ENCODE peak calls at places on chromosome 11, in nine cellular contexts. S, G, R, I, B, O, N, Y and V are unnamed samples.

GRCh38 chr11:69387409-69387885 is 93.5 kb downstream of the MYEOV start:
- DNase-seq in S (no peak), N (no peak), Y (no peak), O (no peak), I (no peak), R (peak), G (no peak), B (no peak), V (no peak)

GRCh38 chr11:61627831-61628753 is 47.2 kb upstream of the SYT7 start:
- DNase-seq in O (no peak), G (peak), S (peak), I (peak), N (peak), Y (peak), B (peak), R (peak), V (no peak)

GRCh38 chr11:134142536-134142935 is 73.7 kb downstream of the JAM3 start:
- DNase-seq in G (no peak), B (no peak), N (no peak), O (no peak), R (no peak), I (no peak), S (no peak), Y (no peak), V (no peak)

GRCh38 chr11:126809514-126810289 is 190.9 kb downstream of the KIRREL3 start:
- DNase-seq in B (no peak), N (no peak), O (no peak), Y (no peak), S (no peak), I (no peak), R (no peak), G (no peak), V (no peak)

GRCh38 chr11:21190181-21190580 is 520.8 kb downstream of the NELL1 start:
- DNase-seq in R (no peak), B (no peak), G (no peak), N (no peak), S (no peak), O (no peak), I (no peak), Y (no peak), V (no peak)

GRCh38 chr11:120811199-120811598 is 212.7 kb upstream of the TBCEL start:
- DNase-seq in G (no peak), Y (no peak), R (no peak), B (no peak), I (no peak), O (no peak), N (no peak), S (peak), V (no peak)

GRCh38 chr11:78801161-78801884 is 226.7 kb upstream of the NARS2 start:
- DNase-seq in G (no peak), B (no peak), Y (peak), O (peak), N (peak), S (peak), R (peak), I (no peak), V (no peak)

GRCh38 chr11:17607083-17607429 is 60.0 kb downstream of the OTOG start:
- DNase-seq in R (no peak), O (no peak), G (no peak), B (no peak), I (no peak), N (no peak), S (no peak), Y (no peak), V (no peak)

GRCh38 chr11:116842117-116842516 is 4.7 kb upstream of the APOA1 start:
- DNase-seq in N (no peak), S (no peak), I (no peak), B (no peak), R (no peak), Y (no peak), O (no peak), G (no peak), V (no peak)
- TF ChIP-seq CTCF in N (no peak), S (no peak), I (no peak), B (no peak), R (no peak), Y (no peak), O (no peak), G (no peak), V (no peak)

GRCh38 chr11:104206936-104207335 is 43.0 kb upstream of the PDGFD start:
- DNase-seq in N (no peak), S (no peak), O (no peak), R (peak), G (no peak), I (no peak), B (no peak), Y (no peak), V (no peak)
- TF ChIP-seq CTCF in N (no peak), S (no peak), O (no peak), R (no peak), G (no peak), I (no peak), B (no peak), Y (no peak), V (no peak)

GRCh38 chr11:47606731-47607130 is 12.5 kb upstream of the C1QTNF4 start:
- DNase-seq in I (no peak), O (no peak), B (peak), G (no peak), R (no peak), Y (no peak), S (no peak), N (no peak), V (no peak)
- TF ChIP-seq CTCF in I (no peak), O (no peak), B (no peak), G (no peak), R (no peak), Y (no peak), S (no peak), N (no peak), V (no peak)

DNA sequence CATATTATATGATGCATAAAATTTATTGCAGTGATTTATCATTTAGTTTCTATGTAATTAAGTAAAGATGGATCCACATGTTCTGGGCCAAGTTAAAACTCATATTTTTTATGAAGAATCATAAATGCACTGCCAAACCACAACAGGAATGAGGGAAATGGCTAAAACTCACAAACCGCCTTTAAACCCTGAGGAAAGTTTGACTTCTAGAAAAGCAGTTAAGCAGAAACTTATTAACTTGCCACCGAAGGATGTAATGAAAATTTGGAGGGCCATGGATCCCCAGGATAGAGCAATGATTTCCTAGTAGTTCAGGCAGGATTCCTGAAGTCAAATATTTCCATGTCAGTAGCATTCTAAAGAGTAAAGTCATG is 218.3 kb upstream of the CTSC start:
- DNase-seq in B (no peak), I (no peak), G (no peak), O (no peak), R (peak), Y (no peak), S (no peak), N (no peak), V (no peak)
- TF ChIP-seq CTCF in B (no peak), I (no peak), G (no peak), O (no peak), R (no peak), Y (no peak), S (no peak), N (no peak), V (no peak)

GRCh38 chr11:13207270-13207664 is 70.3 kb upstream of the BMAL1 start:
- DNase-seq in B (no peak), O (no peak), N (no peak), S (no peak), Y (no peak), G (no peak), I (no peak), R (no peak), V (no peak)
- TF ChIP-seq CTCF in B (no peak), O (peak), N (no peak), S (no peak), Y (no peak), G (no peak), I (no peak), R (peak), V (no peak)

DNA sequence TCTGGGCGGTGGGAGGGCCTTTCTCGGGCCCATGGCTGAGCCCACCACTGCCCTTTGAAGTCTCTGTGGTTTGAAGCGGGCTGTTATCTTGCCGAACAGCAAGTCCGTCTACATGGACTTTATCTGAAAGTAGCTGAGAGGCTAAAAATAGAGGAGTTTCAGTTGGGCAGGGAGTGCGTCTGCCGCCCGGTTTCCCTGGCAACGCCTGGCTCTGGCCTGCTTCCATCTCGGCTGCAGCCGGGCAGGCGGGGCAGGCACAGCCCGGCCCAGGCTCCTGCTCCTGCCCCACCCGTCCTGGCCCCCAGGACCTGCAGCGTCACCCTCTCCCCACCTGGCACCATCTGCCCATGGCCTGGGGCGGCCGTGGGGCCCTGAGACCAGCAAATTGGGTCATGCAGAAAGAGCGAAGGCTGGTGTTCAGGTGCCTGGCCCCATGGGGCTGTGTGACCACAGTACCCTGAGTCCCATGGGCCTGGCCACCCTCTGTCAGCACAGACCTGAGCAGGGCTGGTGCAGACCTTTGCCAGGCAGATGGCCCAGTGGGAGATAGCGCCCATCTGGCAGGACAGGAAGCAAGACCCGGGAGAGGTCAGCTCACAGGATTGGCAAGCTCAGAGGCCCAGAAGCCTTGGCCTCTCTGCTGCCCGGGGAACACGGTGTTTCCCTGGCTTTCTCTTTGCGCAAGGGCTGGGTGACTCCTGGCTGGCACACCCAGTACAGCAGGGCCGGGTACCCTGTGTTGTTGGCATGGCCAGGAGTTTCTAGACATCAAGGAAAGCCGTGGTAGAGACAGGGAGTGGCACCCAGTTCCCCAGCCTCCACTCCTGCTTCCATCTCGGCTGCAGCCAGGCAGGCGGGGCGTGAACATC is 79.1 kb upstream of the KCNQ1OT1 start:
- DNase-seq in G (peak), I (peak), O (peak), R (peak), S (peak), B (no peak), N (peak), Y (peak), V (no peak)
- TF ChIP-seq CTCF in G (no peak), I (peak), O (peak), R (peak), S (peak), B (no peak), N (no peak), Y (peak), V (no peak)

GRCh38 chr11:64848214-64848778 is 3.8 kb upstream of the CDC42BPG start:
- DNase-seq in Y (no peak), N (no peak), I (no peak), R (no peak), G (no peak), S (no peak), O (no peak), B (no peak), V (no peak)

GRCh38 chr11:64850979-64851567 is 6.6 kb upstream of the CDC42BPG start:
- DNase-seq in B (peak), N (no peak), G (no peak), Y (no peak), I (peak), O (no peak), R (no peak), S (peak), V (no peak)

GRCh38 chr11:64851831-64852337 is 7.4 kb upstream of the CDC42BPG start:
- DNase-seq in Y (no peak), B (peak), S (peak), N (no peak), R (no peak), O (no peak), G (no peak), I (peak), V (no peak)

GRCh38 chr11:64848779-64849599 is 4.5 kb upstream of the CDC42BPG start:
- DNase-seq in G (no peak), S (peak), O (no peak), B (peak), R (no peak), I (peak), Y (no peak), N (no peak), V (no peak)

DNA sequence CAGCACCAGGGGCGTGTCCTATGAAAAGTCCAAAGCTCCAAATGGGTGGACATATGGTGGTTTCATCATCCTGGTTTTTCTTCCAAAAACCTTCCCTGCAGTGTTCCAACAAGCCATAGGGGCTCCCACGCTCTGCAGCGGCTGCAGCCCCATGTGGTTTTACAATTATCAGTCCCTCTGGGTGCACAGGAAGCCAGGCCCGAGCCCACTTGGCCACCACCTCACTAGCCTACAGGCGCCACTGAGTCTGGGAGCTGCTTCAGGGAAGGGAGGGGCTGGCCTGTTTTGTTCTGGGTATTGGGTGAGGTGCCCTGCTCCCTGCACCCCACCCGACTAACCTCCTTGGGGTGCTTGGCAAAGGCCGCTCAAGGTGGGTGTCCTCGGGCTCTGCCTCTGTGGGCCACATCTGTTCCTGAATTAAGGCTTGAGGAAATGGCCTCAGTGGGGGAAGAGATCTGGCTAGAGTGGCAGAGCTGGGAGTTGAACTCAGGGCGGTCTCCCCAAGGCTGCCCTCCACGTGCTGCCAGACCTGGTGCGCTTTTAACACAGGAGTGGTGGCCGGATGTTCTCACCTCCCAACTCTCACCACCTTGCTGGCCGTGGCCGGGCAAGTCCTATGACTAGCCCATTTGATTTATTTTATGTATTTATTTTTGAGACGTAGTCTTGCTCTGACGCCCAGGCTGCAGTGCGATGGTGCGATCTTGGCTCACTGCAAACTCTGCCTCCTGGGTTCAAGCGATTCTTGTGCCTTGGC is 5.3 kb upstream of the CDC42BPG start:
- DNase-seq in N (no peak), I (no peak), G (no peak), O (no peak), S (no peak), B (no peak), Y (peak), R (no peak), V (no peak)
- TF ChIP-seq CTCF in N (no peak), I (no peak), G (peak), O (no peak), S (no peak), B (no peak), Y (no peak), R (no peak), V (no peak)

GRCh38 chr11:66493124-66493523 is 12.9 kb downstream of the DPP3 start:
- DNase-seq in B (no peak), I (no peak), G (no peak), S (no peak), O (no peak), R (no peak), N (no peak), Y (peak), V (no peak)

GRCh38 chr11:66492161-66492865 is 12.1 kb downstream of the DPP3 start:
- DNase-seq in R (no peak), N (no peak), G (no peak), B (no peak), O (no peak), S (no peak), I (no peak), Y (peak), V (no peak)

GRCh38 chr11:66488957-66489356 is 8.7 kb downstream of the DPP3 start:
- DNase-seq in B (no peak), I (no peak), N (no peak), G (no peak), S (no peak), Y (peak), R (no peak), O (no peak), V (no peak)

GRCh38 chr11:66489636-66490035 is 9.4 kb downstream of the DPP3 start:
- DNase-seq in I (no peak), G (no peak), R (no peak), N (no peak), B (no peak), Y (peak), S (no peak), O (no peak), V (no peak)

DNA sequence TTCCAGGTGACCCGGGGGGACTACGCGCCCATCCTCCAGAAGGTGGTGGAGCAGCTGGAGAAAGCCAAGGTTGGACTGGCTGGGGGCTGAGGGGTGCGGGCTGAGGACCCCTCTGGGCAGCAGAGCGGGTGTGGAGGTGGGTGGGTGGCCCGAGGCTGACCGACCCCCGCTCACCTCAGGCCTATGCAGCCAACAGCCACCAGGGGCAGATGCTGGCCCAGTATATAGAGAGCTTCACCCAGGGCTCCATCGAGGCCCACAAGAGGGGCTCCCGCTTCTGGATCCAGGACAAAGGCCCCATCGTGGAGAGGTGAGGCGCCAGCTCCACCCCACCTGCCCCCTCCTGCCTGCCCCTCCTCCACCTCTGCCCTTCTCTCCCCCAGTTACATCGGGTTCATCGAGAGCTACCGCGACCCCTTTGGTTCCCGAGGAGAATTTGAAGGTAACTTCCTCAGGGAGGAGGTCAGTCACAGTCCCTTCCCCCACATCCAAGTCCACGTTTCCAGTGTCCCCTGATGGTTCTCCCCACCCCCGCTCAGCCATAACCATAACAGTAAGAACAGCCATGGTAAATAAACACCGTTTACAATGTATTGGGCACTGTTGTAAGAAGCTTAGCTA is 11.2 kb downstream of the DPP3 start:
- DNase-seq in I (no peak), O (no peak), N (no peak), S (no peak), R (no peak), Y (no peak), G (no peak), B (no peak), V (no peak)
- TF ChIP-seq CTCF in I (peak), O (peak), N (no peak), S (no peak), R (no peak), Y (peak), G (no peak), B (peak), V (no peak)

GRCh38 chr11:75597636-75598035 is 35.6 kb downstream of the SERPINH1 start:
- DNase-seq in R (peak), I (peak), S (no peak), N (no peak), B (peak), G (no peak), Y (no peak), O (no peak), V (no peak)
- TF ChIP-seq CTCF in R (peak), I (peak), S (no peak), N (no peak), B (peak), G (no peak), Y (no peak), O (peak), V (no peak)